ENCODE peak calls at places on chromosomes 2 and 18, in eight cellular contexts. D is naive thymus-derived CD4-positive, alpha-beta T cell; S is activated CD8-positive, alpha-beta memory T cell treated with anti-CD3 and anti-CD28 coated beads for 24 hours; O is HCEC 1CT; E is activated T-helper 1 cell treated with anti-CD3 and anti-CD28 coated beads, Interleukin-2, amount 50 U/mL, for 16 hours; L is M059J; P is NCI-H187; R is endodermal cell. F is an unnamed sample.

GRCh38 chr2:173161040-173161439 is 85.4 kb downstream of the MAP3K20 start:
- DNase-seq in E (no peak), D (no peak), R (no peak), S (no peak), P (no peak), O (no peak), L (no peak), F (no peak)

GRCh38 chr2:5911801-5912200 is 219.6 kb downstream of the SOX11 start:
- DNase-seq in D (no peak), R (no peak), S (no peak), P (no peak), L (no peak), E (no peak), O (no peak), F (no peak)

GRCh38 chr2:71082402-71083252 is 14.2 kb downstream of the NAGK start:
- DNase-seq in D (no peak), L (no peak), O (no peak), P (no peak), E (no peak), S (peak), R (no peak), F (no peak)

GRCh38 chr2:205657579-205657978 is 24.7 kb upstream of the NRP2 start:
- DNase-seq in P (no peak), O (peak), R (no peak), E (no peak), D (no peak), L (no peak), S (no peak), F (no peak)

GRCh38 chr2:7034313-7034712 is 117.1 kb downstream of the RNF144A start:
- DNase-seq in P (no peak), R (peak), O (no peak), S (no peak), E (no peak), L (no peak), D (no peak), F (no peak)

GRCh38 chr2:226609361-226609760 is 190.3 kb downstream of the IRS1 start:
- DNase-seq in R (no peak), L (peak), S (no peak), O (peak), E (no peak), D (no peak), P (no peak), F (no peak)

GRCh38 chr18:79857082-79857661 is 59.4 kb downstream of the KCNG2 start:
- DNase-seq in D (no peak), L (peak), S (peak), O (no peak), R (peak), E (no peak), P (no peak), F (no peak)

GRCh38 chr18:7926526-7926925 is 359.4 kb downstream of the PTPRM start:
- DNase-seq in R (peak), D (no peak), S (no peak), O (no peak), P (no peak), L (peak), E (no peak), F (no peak)

GRCh38 chr18:36389811-36390581 is 92.5 kb downstream of the FHOD3 start:
- DNase-seq in D (no peak), L (no peak), R (no peak), S (no peak), E (no peak), O (no peak), P (no peak), F (no peak)

GRCh38 chr2:232502901-232503791 is 15.5 kb upstream of the ECEL1 start:
- DNase-seq in E (no peak), R (peak), O (no peak), L (no peak), S (peak), P (no peak), D (peak), F (peak)

GRCh38 chr18:49762191-49763077 is 50.9 kb downstream of the ACAA2 start:
- DNase-seq in R (peak), O (no peak), E (no peak), L (no peak), P (no peak), D (no peak), S (no peak), F (no peak)

GRCh38 chr18:12460874-12461273 is 53.1 kb downstream of the PRELID3A start:
- DNase-seq in P (no peak), R (no peak), L (no peak), E (no peak), S (no peak), D (no peak), O (no peak), F (no peak)

GRCh38 chr2:25035537-25036220 is 6.2 kb upstream of the EFR3B start:
- DNase-seq in E (no peak), R (no peak), S (no peak), D (no peak), L (peak), P (no peak), O (no peak), F (no peak)

GRCh38 chr18:57668021-57668420 is 46.4 kb upstream of the NARS1 start:
- DNase-seq in P (no peak), R (no peak), D (no peak), O (no peak), S (no peak), L (no peak), E (no peak), F (no peak)

GRCh38 chr2:47190188-47190818 is 35.2 kb upstream of the STPG4 start:
- DNase-seq in P (no peak), O (peak), R (no peak), S (no peak), E (no peak), L (peak), D (no peak), F (no peak)

F was measured in stimulated activated naive B cell treated with anti-CD40 and anti-IgM and Interleukin-4, amounts not matched to agents 10 μg/mL and 1 μg/mL and 100 μg/mL, for 72 hours.